ENCODE peak calls at places on chromosomes 16 and 17, in seven cellular contexts. Y is stomach, P is SK-N-SH, D is Panc1, S is H1, T is breast epithelium, W is HepG2. I is an unnamed sample. For H3K4me1 and H3K9me3, the result is how much of the 10 kb centered on the place peaks cover.

GRCh38 chr17:17823433-17824118 is 13.2 kb downstream of the SREBF1 start:
- DNase-seq in Y (peak), P (peak), D (no peak), S (peak), T (peak), W (peak), I (peak)

GRCh38 chr17:4973431-4973830 is 5.8 kb upstream of the SPAG7 start:
- DNase-seq in Y (no peak), P (no peak), D (no peak), S (no peak), T (no peak), W (no peak), I (no peak)

GRCh38 chr16:11168386-11169065 is 87.5 kb downstream of the SOCS1 start:
- DNase-seq in Y (no peak), P (no peak), D (no peak), S (no peak), T (no peak), W (no peak), I (no peak)

GRCh38 chr17:48629411-48629759 is 3.2 kb upstream of the HOXB9 start:
- DNase-seq in Y (no peak), P (no peak), D (no peak), S (no peak), T (no peak), W (no peak), I (no peak)

GRCh38 chr17:82439194-82439828 is 11.2 kb downstream of the CYBC1 start:
- DNase-seq in Y (no peak), P (peak), D (no peak), S (no peak), T (no peak), W (no peak), I (no peak)

GRCh38 chr17:70137451-70138230 is 31.7 kb upstream of the KCNJ2 start:
- DNase-seq in Y (no peak), P (no peak), D (no peak), S (no peak), T (no peak), W (no peak), I (peak)

GRCh38 chr17:41107941-41108445 is 2.8 kb downstream of the KRTAP4-9 start:
- DNase-seq in Y (no peak), P (no peak), D (no peak), S (no peak), T (no peak), W (no peak), I (no peak)

GRCh38 chr17:40577611-40578065 is 12.4 kb upstream of the CCR7 start:
- DNase-seq in Y (no peak), P (no peak), D (no peak), S (no peak), T (no peak), W (no peak), I (no peak)

GRCh38 chr16:81752225-81752875 is 26.7 kb upstream of the PLCG2 start:
- DNase-seq in Y (peak), P (no peak), D (no peak), S (no peak), T (no peak), W (no peak), I (peak)

GRCh38 chr16:9159839-9160550 is 68.6 kb downstream of the HAPSTR1 start:
- DNase-seq in Y (peak), P (peak), D (peak), S (peak), T (peak), W (peak), I (peak)

GRCh38 chr17:58236394-58236793 is 2.0 kb upstream of the LPO start:
- DNase-seq in Y (no peak), P (no peak), D (no peak), S (no peak), T (no peak), W (no peak), I (no peak)

GRCh38 chr17:45940826-45941225 is 46.5 kb downstream of the MAPT start:
- DNase-seq in Y (peak), P (no peak), D (no peak), S (no peak), T (peak), W (no peak), I (peak)

GRCh38 chr16:17606460-17606859 is 135.7 kb upstream of the XYLT1 start:
- DNase-seq in Y (no peak), P (peak), D (no peak), S (no peak), T (no peak), W (no peak), I (no peak)

GRCh38 chr16:80670170-80670865 is 129.5 kb downstream of the DYNLRB2 start:
- DNase-seq in Y (no peak), P (no peak), D (no peak), S (no peak), T (no peak), W (no peak), I (no peak)

DNA sequence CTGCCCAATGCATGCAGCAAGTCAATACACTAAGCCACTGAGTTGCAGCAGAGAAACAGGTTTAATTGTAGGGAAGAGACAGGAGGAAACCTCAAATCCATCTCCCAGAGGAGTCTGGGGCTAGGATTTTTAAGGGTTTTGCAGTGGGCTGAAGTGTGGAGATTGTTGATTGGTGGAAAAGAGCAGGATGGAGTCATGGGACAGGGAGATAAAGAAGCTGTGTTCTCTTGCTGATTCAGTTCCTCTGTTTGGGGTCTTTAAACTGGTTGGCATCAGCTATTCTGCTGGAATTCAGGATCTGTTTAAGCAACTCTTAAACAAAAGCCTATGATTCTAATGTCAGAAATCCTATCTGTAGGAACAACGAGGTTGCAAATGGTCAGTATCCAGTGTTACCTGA is 180.8 kb upstream of the CACNG3 start:
- DNase-seq in Y (no peak), P (no peak), D (no peak), S (no peak), T (no peak), W (no peak), I (no peak)
- H3K4me1 ChIP-seq in Y (under half), P (under half), D (under half), S (under half), T (under half), W (under half), I (under half)

DNA sequence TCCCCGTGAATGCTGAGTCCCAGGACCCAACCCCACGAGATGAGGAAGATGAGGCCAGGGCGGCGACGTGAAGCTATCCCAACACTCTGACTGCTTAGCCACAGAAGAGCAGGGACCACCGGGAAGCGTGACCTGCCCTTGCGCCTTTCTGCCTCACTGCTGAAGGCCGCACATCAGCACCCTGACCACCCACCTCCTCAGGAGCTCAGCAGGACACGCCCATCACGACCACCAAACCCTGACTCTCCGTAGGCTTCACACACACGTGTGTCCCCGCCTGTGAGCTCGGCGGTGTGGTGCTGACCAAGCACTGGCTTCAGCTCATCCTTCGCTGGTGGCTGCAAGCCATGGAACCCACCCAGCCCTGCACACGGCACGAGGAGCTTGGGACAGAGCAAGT is 97.8 kb downstream of the ZNF778 start:
- DNase-seq in Y (no peak), P (no peak), D (no peak), S (no peak), T (no peak), W (no peak), I (no peak)
- H3K9me3 ChIP-seq in Y (under half), P (under half), D (under half), S (under half), T (under half), W (under half), I (under half)

GRCh38 chr17:50868594-50868993 is 2.4 kb upstream of the TOB1 start:
- DNase-seq in Y (no peak), P (no peak), D (no peak), S (no peak), T (no peak), W (no peak), I (no peak)

GRCh38 chr17:50867856-50868438 is 1.8 kb upstream of the TOB1 start:
- DNase-seq in Y (no peak), P (no peak), D (no peak), S (no peak), T (no peak), W (no peak), I (no peak)

GRCh38 chr17:50865868-50866260 is 290 bp downstream of the TOB1 start:
- DNase-seq in Y (no peak), P (no peak), D (no peak), S (no peak), T (no peak), W (no peak), I (no peak)

GRCh38 chr17:50866261-50866949 is at the start of gene TOB1:
- DNase-seq in Y (peak), P (peak), D (peak), S (peak), T (peak), W (peak), I (peak)

GRCh38 chr17:50866950-50867855 is 1.0 kb upstream of the TOB1 start:
- DNase-seq in Y (peak), P (peak), D (peak), S (peak), T (peak), W (peak), I (peak)
- TF ChIP-seq POLR2AphosphoS5 in Y (peak), P (peak), D (peak), S (peak), T (peak), W (peak), I (peak)

DNA sequence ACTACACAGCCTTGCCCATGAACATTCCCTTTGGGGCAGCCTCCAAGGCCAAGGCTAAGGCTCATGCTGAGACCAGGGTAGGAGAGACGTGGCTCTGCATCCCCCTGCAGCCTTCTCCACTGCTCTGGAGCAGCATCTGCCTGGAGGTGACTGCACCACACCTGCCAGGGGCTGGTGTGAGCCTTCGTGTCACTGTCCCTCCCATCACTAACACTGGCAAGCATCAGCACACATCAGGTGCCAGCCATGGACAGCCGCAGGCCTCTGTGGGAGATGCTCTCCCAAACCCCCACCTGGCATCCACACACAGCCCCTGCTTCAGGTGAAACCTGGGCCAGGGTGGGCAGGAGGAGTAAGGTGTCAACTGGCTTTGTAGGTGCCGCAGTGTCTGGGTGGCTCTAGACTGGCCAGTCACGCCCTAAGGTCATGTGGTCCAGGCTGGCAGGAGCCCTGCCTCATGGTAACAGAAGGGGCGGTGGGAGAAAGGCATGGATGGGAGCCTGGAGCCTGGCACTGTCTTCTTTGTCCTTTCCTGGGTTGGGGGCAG is 18.1 kb upstream of the MTSS2 start:
- DNase-seq in Y (no peak), P (no peak), D (no peak), S (no peak), T (no peak), W (no peak), I (no peak)
- H3K4me1 ChIP-seq in Y (half or more), P (half or more), D (under half), S (under half), T (half or more), W (half or more), I (half or more)

DNA sequence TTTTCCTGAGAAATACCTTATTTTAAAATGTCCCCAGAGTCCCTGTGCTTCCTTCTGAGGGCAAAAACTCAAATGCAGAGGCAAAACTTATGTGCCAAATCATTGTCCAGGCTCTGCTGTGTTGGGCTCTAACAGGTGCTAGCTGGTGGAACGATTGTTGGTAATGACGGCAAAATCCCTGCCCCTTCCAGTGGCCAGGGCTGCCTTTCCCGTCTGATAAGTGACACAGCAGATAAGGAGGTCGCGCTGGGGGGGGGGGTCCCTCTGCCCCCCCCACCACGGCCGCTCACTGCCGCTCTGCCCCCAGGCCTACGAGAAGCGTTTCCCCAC is 29.1 kb downstream of the SEC14L5 start:
- DNase-seq in Y (no peak), P (no peak), D (no peak), S (no peak), T (no peak), W (no peak), I (no peak)
- H3K9me3 ChIP-seq in Y (under half), P (under half), D (under half), S (under half), T (under half), W (under half), I (under half)

GRCh38 chr16:3098459-3099394 is at the start of gene ZSCAN10:
- DNase-seq in Y (no peak), P (no peak), D (no peak), S (peak), T (no peak), W (no peak), I (no peak)

GRCh38 chr16:3101841-3102470 is 2.9 kb upstream of the ZSCAN10 start:
- DNase-seq in Y (no peak), P (no peak), D (no peak), S (peak), T (no peak), W (no peak), I (no peak)

GRCh38 chr16:3099732-3100499 is 822 bp upstream of the ZSCAN10 start:
- DNase-seq in Y (peak), P (peak), D (no peak), S (peak), T (peak), W (peak), I (peak)

GRCh38 chr16:3099395-3099731 is 269 bp upstream of the ZSCAN10 start:
- DNase-seq in Y (no peak), P (no peak), D (no peak), S (no peak), T (no peak), W (no peak), I (no peak)

GRCh38 chr16:3101018-3101840 is 2.1 kb upstream of the ZSCAN10 start:
- DNase-seq in Y (no peak), P (peak), D (no peak), S (peak), T (no peak), W (peak), I (no peak)
- TF ChIP-seq POLR2AphosphoS5 in Y (no peak), P (no peak), D (no peak), S (no peak), T (no peak), W (no peak), I (no peak)